ENCODE peak calls at places on chromosomes 12 and 14, in seven cellular contexts. W is iris pigment epithelial cell; C is occipital lobe; Y is naive thymus-derived CD4-positive, alpha-beta T cell; I is AML-193; T is progenitor cell of endocrine pancreas; V is lung. F is an unnamed sample.

GRCh38 chr12:107405436-107405835 is 280.2 kb upstream of the PWP1 start:
- DNase-seq in C (no peak), V (no peak), I (no peak), W (no peak), Y (no peak), T (no peak), F (no peak)

GRCh38 chr12:47930634-47931033 is 25.8 kb upstream of the VDR start:
- DNase-seq in I (no peak), V (no peak), W (no peak), C (no peak), T (no peak), Y (no peak), F (no peak)

GRCh38 chr12:48542300-48542928 is 17.0 kb downstream of the OR8S1 start:
- DNase-seq in W (peak), T (no peak), C (no peak), V (peak), Y (peak), I (peak), F (peak)

GRCh38 chr12:120331390-120331789 is 3.8 kb upstream of the PLA2G1B start:
- DNase-seq in W (no peak), T (no peak), I (no peak), Y (no peak), V (no peak), C (no peak), F (no peak)

GRCh38 chr12:24226745-24227350 is 277.4 kb upstream of the SOX5 start:
- DNase-seq in T (no peak), I (no peak), W (peak), V (peak), Y (no peak), C (no peak), F (no peak)

GRCh38 chr14:104422301-104423223 is 157.0 kb upstream of the C14orf180 start:
- DNase-seq in T (no peak), C (no peak), I (no peak), W (no peak), V (no peak), Y (no peak), F (no peak)

GRCh38 chr14:53967606-53968005 is 11.0 kb upstream of the BMP4 start:
- DNase-seq in I (no peak), C (no peak), T (no peak), Y (no peak), V (no peak), W (no peak), F (no peak)

GRCh38 chr14:81062816-81063215 is 107.4 kb downstream of the TSHR start:
- DNase-seq in I (peak), W (no peak), V (no peak), T (no peak), Y (no peak), C (no peak), F (peak)

GRCh38 chr14:100802179-100802578 is 23.7 kb upstream of the MEG3 start:
- DNase-seq in V (no peak), W (no peak), I (no peak), C (no peak), T (no peak), Y (no peak), F (no peak)

GRCh38 chr12:131327521-131328488 is 374.1 kb downstream of the ADGRD1 start:
- DNase-seq in T (no peak), I (no peak), V (no peak), C (no peak), W (no peak), Y (no peak), F (peak)

GRCh38 chr14:66247662-66248061 is 238.5 kb upstream of the CCDC196 start:
- DNase-seq in T (no peak), W (no peak), V (no peak), I (no peak), C (no peak), Y (no peak), F (no peak)

GRCh38 chr14:36717363-36717762 is 55.7 kb downstream of the PAX9 start:
- DNase-seq in I (no peak), C (no peak), T (no peak), W (no peak), Y (no peak), V (no peak), F (no peak)

GRCh38 chr12:107042801-107043200 is 50.5 kb downstream of the CRY1 start:
- DNase-seq in Y (no peak), T (no peak), W (no peak), I (no peak), V (no peak), C (no peak), F (no peak)

GRCh38 chr12:4873947-4874346 is 35.8 kb upstream of the KCNA1 start:
- DNase-seq in Y (no peak), I (no peak), V (no peak), W (no peak), T (no peak), C (no peak), F (no peak)

GRCh38 chr14:71636076-71636475 is 296.2 kb upstream of the RGS6 start:
- DNase-seq in I (no peak), Y (no peak), C (no peak), W (no peak), V (no peak), T (no peak), F (no peak)

GRCh38 chr14:32711103-32711680 is 227.5 kb upstream of the NPAS3 start:
- DNase-seq in T (no peak), V (no peak), W (peak), C (no peak), I (no peak), Y (no peak), F (peak)

GRCh38 chr12:107500310-107500709 is 185.3 kb upstream of the PWP1 start:
- DNase-seq in Y (no peak), T (no peak), W (no peak), V (no peak), C (no peak), I (no peak), F (no peak)

GRCh38 chr14:75022655-75023054 is 19.9 kb downstream of the EIF2B2 start:
- DNase-seq in V (no peak), C (no peak), W (peak), T (no peak), Y (no peak), I (peak), F (peak)

GRCh38 chr12:108802666-108803036 is 54.7 kb downstream of the SSH1 start:
- DNase-seq in C (no peak), T (no peak), Y (no peak), W (peak), I (no peak), V (no peak), F (no peak)

GRCh38 chr14:31025335-31026075 is at the start of gene AP4S1:
- DNase-seq in I (no peak), V (peak), T (peak), W (no peak), Y (peak), C (peak), F (peak)

GRCh38 chr12:119338593-119339363 is 4.2 kb downstream of the CCDC60 start:
- DNase-seq in Y (no peak), W (no peak), C (no peak), V (no peak), T (no peak), I (no peak), F (no peak)